ENCODE peak calls at places on chromosomes 3 and 15, in four cellular contexts. Y, S, P and N are unnamed samples.
A peak's percentile ranks its signal among the peaks of the same experiment; 100 is the strongest.

GRCh38 chr15:79008666-79009065 is 63.8 kb upstream of the CTSH start:
- DNase-seq in Y (no peak), S (no peak), P (no peak), N (no peak)

GRCh38 chr3:171363211-171363610 is 97.0 kb downstream of the TNIK start:
- DNase-seq in Y (no peak), S (no peak), P (no peak), N (no peak)

GRCh38 chr3:187678869-187679268 is 8.7 kb upstream of the SST start:
- DNase-seq in Y (peak; percentile 69), S (peak; percentile 67), P (no peak), N (peak; percentile 75)

GRCh38 chr15:72939855-72940631 is 112.2 kb upstream of the NEO1 start:
- DNase-seq in Y (no peak), S (no peak), P (no peak), N (no peak)

GRCh38 chr3:21644268-21644667 is 106.7 kb downstream of the ZNF385D start:
- DNase-seq in Y (no peak), S (no peak), P (no peak), N (no peak)

GRCh38 chr3:142976621-142977398 is 13.3 kb upstream of the PAQR9 start:
- DNase-seq in Y (peak; percentile 97), S (peak; percentile 96), P (peak; percentile 70), N (peak; percentile 89)

GRCh38 chr15:52822475-52822874 is 32.3 kb upstream of the ONECUT1 start:
- DNase-seq in Y (no peak), S (no peak), P (peak; percentile 51), N (no peak)

GRCh38 chr3:385151-385550 is 188.6 kb downstream of the CHL1 start:
- DNase-seq in Y (peak; percentile 2), S (peak; percentile 17), P (no peak), N (no peak)

GRCh38 chr15:59278120-59278519 is 71.5 kb downstream of the LDHAL6B start:
- DNase-seq in Y (no peak), S (no peak), P (no peak), N (no peak)

GRCh38 chr3:156675744-156676466 is 1.5 kb downstream of the TIPARP start:
- DNase-seq in Y (peak; percentile 91), S (peak; percentile 86), P (peak; percentile 59), N (peak; percentile 91)

GRCh38 chr3:143241556-143241955 is 122.0 kb downstream of the CHST2 start:
- DNase-seq in Y (no peak), S (peak; percentile 6), P (no peak), N (peak; percentile 95)

GRCh38 chr15:35886765-35887164 is 340.8 kb upstream of the DPH6 start:
- DNase-seq in Y (no peak), S (peak; percentile 62), P (no peak), N (peak; percentile 13)

GRCh38 chr3:74301058-74301457 is 313.4 kb downstream of the CNTN3 start:
- DNase-seq in Y (no peak), S (no peak), P (no peak), N (no peak)

GRCh38 chr3:134749802-134750553 is 45.1 kb upstream of the EPHB1 start:
- DNase-seq in Y (no peak), S (no peak), P (no peak), N (no peak)

GRCh38 chr3:17585561-17586325 is 156.7 kb downstream of the TBC1D5 start:
- DNase-seq in Y (no peak), S (peak; percentile 7), P (no peak), N (no peak)

GRCh38 chr15:93312891-93313486 is 224.0 kb upstream of the RGMA start:
- DNase-seq in Y (no peak), S (no peak), P (no peak), N (no peak)

GRCh38 chr3:58157649-58158048 is 53.1 kb downstream of the DNASE1L3 start:
- DNase-seq in Y (no peak), S (no peak), P (no peak), N (no peak)

GRCh38 chr15:66863382-66864085 is 161.5 kb downstream of the SMAD6 start:
- DNase-seq in Y (no peak), S (no peak), P (no peak), N (no peak)

GRCh38 chr15:78100886-78101285 is 8.5 kb downstream of the SH2D7 start:
- DNase-seq in Y (no peak), S (no peak), P (peak; percentile 14), N (no peak)

GRCh38 chr3:12833226-12834161 is 7.9 kb downstream of the RPL32 start:
- DNase-seq in Y (no peak), S (no peak), P (no peak), N (no peak)

GRCh38 chr3:186361246-186361611 is 805 bp downstream of the DGKG start:
- DNase-seq in Y (no peak), S (no peak), P (no peak), N (no peak)
- H3K4me3 ChIP-seq in Y (no peak overlapping the region), S (no peak overlapping the region), P (peak overlapping the region; percentile 59), N (no peak overlapping the region)

GRCh38 chr3:33145901-33146580 is 32.2 kb downstream of the CRTAP start:
- DNase-seq in Y (no peak), S (no peak), P (no peak), N (no peak)

GRCh38 chr3:33146791-33147445 is 33.1 kb downstream of the CRTAP start:
- DNase-seq in Y (peak; percentile 49), S (peak; percentile 61), P (no peak), N (peak; percentile 40)

GRCh38 chr3:33145221-33145900 is 31.5 kb downstream of the CRTAP start:
- DNase-seq in Y (peak; percentile 35), S (no peak), P (no peak), N (no peak)

GRCh38 chr3:33141006-33141405 is 27.2 kb downstream of the CRTAP start:
- DNase-seq in Y (no peak), S (no peak), P (no peak), N (no peak)

DNA sequence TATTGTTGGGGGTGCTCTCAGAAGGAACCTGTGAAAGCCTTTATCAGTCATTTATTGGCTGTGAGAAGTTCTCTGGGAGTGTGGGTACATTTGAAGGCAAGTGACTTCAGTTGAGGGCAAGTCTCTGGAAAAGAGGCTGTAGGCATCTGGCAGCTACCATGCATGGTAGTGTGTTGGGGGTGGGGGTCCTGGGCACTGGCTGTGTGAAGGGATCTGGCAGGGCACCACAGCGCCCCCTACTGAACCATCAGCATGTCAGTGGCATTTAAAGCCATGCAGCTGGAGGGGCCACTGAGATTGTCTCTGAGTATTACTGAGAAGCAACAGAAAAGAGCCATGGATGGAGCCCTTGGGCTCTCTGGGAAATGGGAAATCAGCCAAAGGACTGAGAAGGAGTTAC is 30.6 kb downstream of the CRTAP start:
- DNase-seq in Y (no peak), S (no peak), P (no peak), N (no peak)
- TF ChIP-seq CTCF in Y (peak; percentile 61), S (peak; percentile 18), P (peak; percentile 39), N (no peak)

DNA sequence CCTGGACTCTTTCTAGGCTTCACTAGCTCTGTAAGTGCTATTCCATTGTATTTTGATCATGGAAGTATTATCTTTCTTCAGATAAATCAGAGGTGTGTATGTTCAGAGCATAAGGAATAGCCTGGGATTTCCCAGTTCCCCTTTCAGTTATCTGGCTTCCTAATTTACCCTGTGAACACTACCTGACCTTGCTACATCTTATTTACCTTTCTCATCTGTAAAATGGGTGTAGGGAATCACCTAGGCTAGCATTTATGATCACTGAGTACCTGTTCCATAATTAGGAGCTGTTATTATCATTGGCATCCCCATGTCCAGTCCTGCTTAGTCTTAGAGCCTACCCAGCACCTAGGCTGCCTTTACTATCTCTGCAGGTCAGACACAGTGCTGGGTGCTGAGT is 149.3 kb upstream of the NR2F2 start:
- DNase-seq in Y (no peak), S (no peak), P (no peak), N (no peak)
- H3K4me3 ChIP-seq in Y (no peak overlapping the region), S (no peak overlapping the region), P (no peak overlapping the region), N (no peak overlapping the region)

DNA sequence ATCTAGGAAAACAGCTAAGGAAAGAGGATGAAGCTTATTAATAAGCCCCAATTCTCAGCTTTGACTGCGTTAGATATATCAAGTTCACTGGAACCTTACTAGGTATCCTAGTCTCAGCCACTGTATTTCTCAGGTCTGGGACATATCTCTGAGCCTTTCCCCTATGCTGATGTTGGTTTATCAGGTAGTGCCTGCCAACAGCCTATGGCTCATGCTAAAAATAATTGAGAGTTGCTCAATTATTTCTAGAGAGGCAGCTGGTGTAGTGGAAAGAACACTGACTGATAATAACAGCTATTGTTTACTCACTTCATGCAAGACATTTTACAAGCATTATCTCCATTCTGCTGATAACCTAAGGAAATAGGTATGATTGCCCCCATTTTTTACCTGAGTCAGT is 231.3 kb downstream of the LRRN1 start:
- DNase-seq in Y (no peak), S (no peak), P (no peak), N (no peak)
- TF ChIP-seq CTCF in Y (no peak), S (no peak), P (no peak), N (no peak)

DNA sequence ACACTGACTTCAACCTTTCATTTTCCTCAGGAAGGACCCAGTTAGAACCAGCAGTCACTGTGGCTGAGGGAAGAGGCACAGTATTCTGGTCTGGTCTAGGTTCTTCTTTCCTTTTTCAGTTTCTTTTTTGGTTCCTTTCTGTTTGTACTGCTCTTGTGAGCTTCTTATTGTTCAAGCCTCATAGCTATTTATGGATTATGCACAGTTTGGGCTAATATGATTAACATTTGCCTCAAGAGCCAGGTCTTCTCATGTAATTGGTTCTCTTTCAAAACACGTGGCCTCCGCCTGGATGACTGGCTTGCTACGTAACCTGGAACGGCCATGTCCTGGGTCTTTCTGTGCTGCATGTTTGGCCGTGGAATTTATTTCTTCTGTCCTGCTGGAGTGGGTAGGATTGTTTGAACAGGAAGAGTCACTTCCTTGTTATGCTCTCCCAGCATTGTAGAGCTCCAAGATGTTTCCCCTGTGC is 43.3 kb downstream of the RBMS3 start:
- DNase-seq in Y (peak; percentile 90), S (peak; percentile 67), P (peak; percentile 63), N (peak; percentile 80)
- H3K4me3 ChIP-seq in Y (peak overlapping the region; percentile 1), S (peak overlapping the region; percentile 29), P (peak overlapping the region; percentile 32), N (peak overlapping the region; percentile 47)

GRCh38 chr3:81864273-81864672 is 102.8 kb upstream of the GBE1 start:
- DNase-seq in Y (no peak), S (no peak), P (no peak), N (no peak)

GRCh38 chr3:81859524-81859923 is 98.1 kb upstream of the GBE1 start:
- DNase-seq in Y (no peak), S (no peak), P (no peak), N (no peak)

GRCh38 chr3:81863714-81864113 is 102.3 kb upstream of the GBE1 start:
- DNase-seq in Y (no peak), S (no peak), P (no peak), N (no peak)

DNA sequence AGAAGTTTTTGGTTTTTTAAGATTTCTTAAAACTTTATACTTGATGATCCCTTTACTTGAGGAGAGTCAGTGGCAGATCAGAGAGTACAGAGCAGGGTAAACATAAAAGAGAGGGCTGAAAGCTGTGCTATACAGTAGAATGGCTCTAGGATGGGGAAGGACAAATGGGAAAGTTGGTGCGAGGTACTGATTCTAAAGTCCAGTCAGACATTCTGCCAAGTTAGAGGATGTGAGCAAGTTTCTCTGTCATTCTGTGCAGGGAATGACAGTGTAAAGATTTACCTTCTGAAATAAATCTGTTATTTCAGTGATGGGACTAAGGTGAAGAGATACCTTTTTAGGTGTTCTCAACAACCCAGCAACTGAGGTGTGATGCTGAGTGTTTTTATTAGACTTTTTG is 100.1 kb upstream of the GBE1 start:
- DNase-seq in Y (no peak), S (no peak), P (no peak), N (no peak)
- TF ChIP-seq CTCF in Y (no peak), S (no peak), P (no peak), N (no peak)